ENCODE peak calls at places on chromosomes 16 and 17, in six cellular contexts. E, Z, U, A, V and M are unnamed samples.

GRCh38 chr17:50114849-50115357 is 15.1 kb downstream of the SAMD14 start:
- DNase-seq in E (peak; percentile 63), Z (no peak), U (no peak), A (no peak), V (no peak), M (no peak)

GRCh38 chr17:66564992-66565465 is 262.6 kb downstream of the PRKCA start:
- DNase-seq in E (no peak), Z (no peak), U (no peak), A (no peak), V (no peak), M (no peak)

GRCh38 chr16:75296606-75297005 is 45.2 kb upstream of the BCAR1 start:
- DNase-seq in E (peak; percentile 88), Z (peak; percentile 55), U (no peak), A (peak; percentile 80), V (no peak), M (no peak)

GRCh38 chr17:4968916-4969550 is 1.4 kb upstream of the SPAG7 start:
- DNase-seq in E (no peak), Z (peak; percentile 23), U (no peak), A (no peak), V (no peak), M (no peak)

GRCh38 chr16:70693231-70693671 is 7.4 kb upstream of the MTSS2 start:
- DNase-seq in E (no peak), Z (no peak), U (no peak), A (peak; percentile 62), V (no peak), M (no peak)

GRCh38 chr17:81612172-81612571 is 24.7 kb downstream of the NPLOC4 start:
- DNase-seq in E (no peak), Z (no peak), U (no peak), A (no peak), V (no peak), M (no peak)

GRCh38 chr17:37744633-37744927 is 279 bp downstream of the HNF1B start:
- DNase-seq in E (no peak), Z (no peak), U (no peak), A (no peak), V (no peak), M (no peak)

GRCh38 chr16:14232106-14232890 is 161.2 kb downstream of the MRTFB start:
- DNase-seq in E (no peak), Z (no peak), U (no peak), A (no peak), V (no peak), M (no peak)

GRCh38 chr16:67571464-67571863 is 9.1 kb downstream of the CTCF start:
- DNase-seq in E (no peak), Z (no peak), U (no peak), A (no peak), V (no peak), M (no peak)